ENCODE peak calls at places on chromosomes 12 and 14, in five cellular contexts. One of them, this sample, is unnamed.

GRCh38 chr12:121697093-121697698 is 15.4 kb upstream of the TMEM120B start:
- DNase-seq in CD8-positive, alpha-beta memory T cell: peak; percentile 61
- DNase-seq in uterus: no peak
- DNase-seq in OCI-LY7: peak; percentile 77
- DNase-seq in IMR-90: peak; percentile 53
- DNase-seq in this sample: no peak

GRCh38 chr14:99513183-99513694 is 32.0 kb downstream of the CCNK start:
- DNase-seq in CD8-positive, alpha-beta memory T cell: no peak
- DNase-seq in uterus: peak; percentile 16
- DNase-seq in OCI-LY7: no peak
- DNase-seq in IMR-90: no peak
- DNase-seq in this sample: no peak

GRCh38 chr14:51650721-51651387 is 856 bp upstream of the FRMD6 start:
- DNase-seq in CD8-positive, alpha-beta memory T cell: no peak
- DNase-seq in uterus: peak; percentile 40
- DNase-seq in OCI-LY7: no peak
- DNase-seq in IMR-90: no peak
- DNase-seq in this sample: peak; percentile 56

GRCh38 chr14:102525213-102526143 is 15.9 kb upstream of the ANKRD9 start:
- DNase-seq in CD8-positive, alpha-beta memory T cell: peak; percentile 52
- DNase-seq in uterus: peak; percentile 37
- DNase-seq in OCI-LY7: peak; percentile 63
- DNase-seq in IMR-90: peak; percentile 59
- DNase-seq in this sample: no peak

GRCh38 chr12:106415134-106415533 is 57.6 kb downstream of the POLR3B start:
- DNase-seq in CD8-positive, alpha-beta memory T cell: no peak
- DNase-seq in uterus: no peak
- DNase-seq in OCI-LY7: no peak
- DNase-seq in IMR-90: peak; percentile 91
- DNase-seq in this sample: no peak

GRCh38 chr12:121092034-121092433 is 40.6 kb upstream of the P2RX7 start:
- DNase-seq in CD8-positive, alpha-beta memory T cell: no peak
- DNase-seq in uterus: no peak
- DNase-seq in OCI-LY7: no peak
- DNase-seq in IMR-90: no peak
- DNase-seq in this sample: no peak

GRCh38 chr14:78232666-78233065 is 62.5 kb downstream of the NRXN3 start:
- DNase-seq in CD8-positive, alpha-beta memory T cell: no peak
- DNase-seq in uterus: no peak
- DNase-seq in OCI-LY7: no peak
- DNase-seq in IMR-90: no peak
- DNase-seq in this sample: no peak

GRCh38 chr12:58757422-58757821 is 162.9 kb downstream of the LRIG3 start:
- DNase-seq in CD8-positive, alpha-beta memory T cell: no peak
- DNase-seq in uterus: no peak
- DNase-seq in OCI-LY7: no peak
- DNase-seq in IMR-90: peak; percentile 98
- DNase-seq in this sample: no peak

GRCh38 chr12:123931686-123932321 is 40.8 kb downstream of the CCDC92 start:
- DNase-seq in CD8-positive, alpha-beta memory T cell: peak; percentile 69
- DNase-seq in uterus: no peak
- DNase-seq in OCI-LY7: no peak
- DNase-seq in IMR-90: no peak
- DNase-seq in this sample: no peak

GRCh38 chr14:74563621-74564159 is 48.3 kb downstream of the LTBP2 start:
- DNase-seq in CD8-positive, alpha-beta memory T cell: no peak
- DNase-seq in uterus: no peak
- DNase-seq in OCI-LY7: no peak
- DNase-seq in IMR-90: peak; percentile 31
- DNase-seq in this sample: no peak

GRCh38 chr12:4121506-4122020 is 152.0 kb upstream of the CCND2 start:
- DNase-seq in CD8-positive, alpha-beta memory T cell: no peak
- DNase-seq in uterus: no peak
- DNase-seq in OCI-LY7: no peak
- DNase-seq in IMR-90: no peak
- DNase-seq in this sample: no peak

GRCh38 chr14:58593977-58594376 is 43.8 kb upstream of the DACT1 start:
- DNase-seq in CD8-positive, alpha-beta memory T cell: no peak
- DNase-seq in uterus: no peak
- DNase-seq in OCI-LY7: no peak
- DNase-seq in IMR-90: no peak
- DNase-seq in this sample: no peak

GRCh38 chr14:55303646-55304277 is 32.5 kb downstream of the FBXO34 start:
- DNase-seq in CD8-positive, alpha-beta memory T cell: no peak
- DNase-seq in uterus: no peak
- DNase-seq in OCI-LY7: peak; percentile 49
- DNase-seq in IMR-90: peak; percentile 4
- DNase-seq in this sample: no peak

GRCh38 chr14:37580146-37580545 is 14.9 kb downstream of the FOXA1 start:
- DNase-seq in CD8-positive, alpha-beta memory T cell: no peak
- DNase-seq in uterus: no peak
- DNase-seq in OCI-LY7: no peak
- DNase-seq in IMR-90: peak; percentile 21
- DNase-seq in this sample: no peak

GRCh38 chr14:100476012-100476822 is 111.0 kb downstream of the BEGAIN start:
- DNase-seq in CD8-positive, alpha-beta memory T cell: no peak
- DNase-seq in uterus: no peak
- DNase-seq in OCI-LY7: no peak
- DNase-seq in IMR-90: peak; percentile 98
- DNase-seq in this sample: no peak

GRCh38 chr14:99541677-99542470 is 60.7 kb downstream of the CCNK start:
- DNase-seq in CD8-positive, alpha-beta memory T cell: no peak
- DNase-seq in uterus: no peak
- DNase-seq in OCI-LY7: no peak
- DNase-seq in IMR-90: no peak
- DNase-seq in this sample: no peak

GRCh38 chr12:57461904-57462306 is 2.3 kb downstream of the GLI1 start:
- DNase-seq in CD8-positive, alpha-beta memory T cell: no peak
- DNase-seq in uterus: no peak
- DNase-seq in OCI-LY7: peak; percentile 37
- DNase-seq in IMR-90: peak; percentile 33
- DNase-seq in this sample: no peak

GRCh38 chr14:104096751-104097700 is 11.5 kb downstream of the ASPG start:
- DNase-seq in CD8-positive, alpha-beta memory T cell: no peak
- DNase-seq in uterus: no peak
- DNase-seq in OCI-LY7: peak; percentile 35
- DNase-seq in IMR-90: no peak
- DNase-seq in this sample: no peak

GRCh38 chr14:50533314-50533705 is 941 bp upstream of the MAP4K5 start:
- DNase-seq in CD8-positive, alpha-beta memory T cell: no peak
- DNase-seq in uterus: no peak
- DNase-seq in OCI-LY7: peak; percentile 49
- DNase-seq in IMR-90: no peak
- DNase-seq in this sample: no peak

GRCh38 chr14:37230551-37231194 is 32.9 kb downstream of the MIPOL1 start:
- DNase-seq in CD8-positive, alpha-beta memory T cell: peak; percentile 7
- DNase-seq in uterus: no peak
- DNase-seq in OCI-LY7: peak; percentile 75
- DNase-seq in IMR-90: peak; percentile 77
- DNase-seq in this sample: no peak

GRCh38 chr14:40417777-40418401 is 985.7 kb upstream of the FBXO33 start:
- DNase-seq in CD8-positive, alpha-beta memory T cell: no peak
- DNase-seq in uterus: no peak
- DNase-seq in OCI-LY7: peak; percentile 47
- DNase-seq in IMR-90: no peak
- DNase-seq in this sample: no peak

GRCh38 chr12:77615331-77615730 is 215.4 kb upstream of the NAV3 start:
- DNase-seq in CD8-positive, alpha-beta memory T cell: no peak
- DNase-seq in uterus: no peak
- DNase-seq in OCI-LY7: peak; percentile 7
- DNase-seq in IMR-90: no peak
- DNase-seq in this sample: no peak

GRCh38 chr14:51844482-51844881 is 15.9 kb upstream of the GNG2 start:
- DNase-seq in CD8-positive, alpha-beta memory T cell: no peak
- DNase-seq in uterus: no peak
- DNase-seq in OCI-LY7: peak; percentile 81
- DNase-seq in IMR-90: no peak
- DNase-seq in this sample: no peak

GRCh38 chr12:47207829-47208248 is 128.1 kb upstream of the AMIGO2 start:
- DNase-seq in CD8-positive, alpha-beta memory T cell: peak; percentile 63
- DNase-seq in uterus: no peak
- DNase-seq in OCI-LY7: peak; percentile 40
- DNase-seq in IMR-90: no peak
- DNase-seq in this sample: no peak

GRCh38 chr14:60356921-60357550 is 108.0 kb downstream of the PPM1A start:
- DNase-seq in CD8-positive, alpha-beta memory T cell: no peak
- DNase-seq in uterus: no peak
- DNase-seq in OCI-LY7: no peak
- DNase-seq in IMR-90: no peak
- DNase-seq in this sample: no peak

GRCh38 chr14:93040443-93040842 is 75.3 kb downstream of the ITPK1 start:
- DNase-seq in CD8-positive, alpha-beta memory T cell: no peak
- DNase-seq in uterus: no peak
- DNase-seq in OCI-LY7: no peak
- DNase-seq in IMR-90: no peak
- DNase-seq in this sample: no peak

GRCh38 chr14:93042968-93043940 is 72.5 kb downstream of the ITPK1 start:
- DNase-seq in CD8-positive, alpha-beta memory T cell: no peak
- DNase-seq in uterus: no peak
- DNase-seq in OCI-LY7: no peak
- DNase-seq in IMR-90: peak; percentile 63
- DNase-seq in this sample: peak; percentile 98

GRCh38 chr14:93041830-93042229 is 73.9 kb downstream of the ITPK1 start:
- DNase-seq in CD8-positive, alpha-beta memory T cell: no peak
- DNase-seq in uterus: no peak
- DNase-seq in OCI-LY7: no peak
- DNase-seq in IMR-90: no peak
- DNase-seq in this sample: no peak

GRCh38 chr14:93039649-93040315 is 75.9 kb downstream of the ITPK1 start:
- DNase-seq in CD8-positive, alpha-beta memory T cell: no peak
- DNase-seq in uterus: no peak
- DNase-seq in OCI-LY7: no peak
- DNase-seq in IMR-90: no peak
- DNase-seq in this sample: no peak

DNA sequence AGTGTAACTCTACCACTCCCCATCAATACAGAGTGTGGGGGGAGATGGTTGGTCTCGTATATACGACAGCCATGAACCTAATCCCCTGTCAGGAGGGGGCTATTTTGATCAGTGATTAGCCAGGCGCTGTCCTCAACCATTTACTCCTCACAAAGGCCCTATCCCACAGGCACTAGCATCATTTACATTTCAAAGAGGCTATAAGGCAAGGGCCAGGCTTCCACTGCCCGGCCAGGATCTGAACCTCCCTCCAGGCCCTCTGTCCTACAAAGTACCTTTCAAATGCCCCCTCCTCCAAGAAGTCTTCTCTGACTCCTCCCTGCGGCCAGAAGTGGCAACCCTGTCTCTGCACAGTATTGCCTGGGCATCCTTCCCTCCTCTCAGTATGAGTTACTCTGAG is 74.7 kb downstream of the ITPK1 start:
- DNase-seq in CD8-positive, alpha-beta memory T cell: no peak
- DNase-seq in uterus: no peak
- DNase-seq in OCI-LY7: no peak
- DNase-seq in IMR-90: no peak
- DNase-seq in this sample: no peak
- H3K4me1 ChIP-seq in CD8-positive, alpha-beta memory T cell: peaks cover 5% of the 10 kb centered on the region
- H3K4me1 ChIP-seq in uterus: peaks cover 7% of the 10 kb centered on the region
- H3K4me1 ChIP-seq in OCI-LY7: no peaks in the 10 kb centered on the region
- H3K4me1 ChIP-seq in IMR-90: peaks cover 17% of the 10 kb centered on the region
- H3K4me1 ChIP-seq in this sample: peaks cover 93% of the 10 kb centered on the region

GRCh38 chr12:31899136-31899535 is 60.1 kb upstream of the RESF1 start:
- DNase-seq in CD8-positive, alpha-beta memory T cell: no peak
- DNase-seq in uterus: no peak
- DNase-seq in OCI-LY7: no peak
- DNase-seq in IMR-90: no peak
- DNase-seq in this sample: no peak
- H3K9me3 ChIP-seq in CD8-positive, alpha-beta memory T cell: peaks cover 26% of the 10 kb centered on the region
- H3K9me3 ChIP-seq in uterus: no peaks in the 10 kb centered on the region
- H3K9me3 ChIP-seq in OCI-LY7: peaks cover 67% of the 10 kb centered on the region
- H3K9me3 ChIP-seq in IMR-90: no peaks in the 10 kb centered on the region
- H3K9me3 ChIP-seq in this sample: no peaks in the 10 kb centered on the region

DNA sequence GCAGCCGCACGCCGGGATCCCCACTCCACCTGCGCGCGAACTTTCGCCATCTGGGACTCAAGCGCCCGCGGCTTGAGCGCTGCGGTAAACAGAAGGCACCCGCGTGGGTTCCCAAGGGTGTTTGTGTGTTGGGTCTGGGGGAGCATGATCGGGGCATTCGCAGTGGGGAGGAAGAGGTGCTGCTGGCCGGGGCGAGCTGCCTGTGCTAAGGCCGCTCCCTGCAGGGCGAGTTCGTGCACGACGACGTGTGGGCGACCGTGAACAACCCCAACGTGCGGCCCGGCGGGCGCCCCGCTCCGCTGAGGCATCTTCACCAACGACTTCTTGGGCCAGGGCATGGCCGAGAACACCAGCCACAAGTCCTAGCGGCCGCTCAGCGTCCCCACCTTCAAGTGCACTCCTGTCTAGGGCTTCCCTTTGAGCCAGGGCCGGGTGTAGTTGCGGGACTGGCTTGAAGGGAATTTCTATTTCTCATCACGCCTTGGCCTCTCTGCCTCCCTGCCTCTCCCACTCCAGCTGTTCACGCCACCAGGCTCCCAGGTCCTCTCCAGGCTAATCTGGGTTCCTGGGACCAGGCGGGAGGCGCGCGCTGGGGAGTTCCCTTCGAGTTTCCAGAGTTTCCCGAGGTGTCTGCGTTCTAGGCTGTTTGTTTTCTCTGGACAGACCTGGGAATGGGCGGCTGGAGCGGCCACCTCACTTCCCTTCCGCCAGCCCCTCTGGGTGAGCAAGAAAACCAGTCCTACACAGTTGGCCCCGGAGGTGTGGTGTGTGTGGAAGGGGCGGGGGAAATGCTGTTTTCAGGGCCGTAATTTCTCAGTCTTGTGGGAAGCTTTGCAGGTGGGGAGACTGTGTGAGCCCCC is 417.8 kb upstream of the TMTC1 start:
- DNase-seq in CD8-positive, alpha-beta memory T cell: no peak
- DNase-seq in uterus: no peak
- DNase-seq in OCI-LY7: no peak
- DNase-seq in IMR-90: no peak
- DNase-seq in this sample: no peak
- H3K4me1 ChIP-seq in CD8-positive, alpha-beta memory T cell: no peaks in the 10 kb centered on the region
- H3K4me1 ChIP-seq in uterus: no peaks in the 10 kb centered on the region
- H3K4me1 ChIP-seq in OCI-LY7: no peaks in the 10 kb centered on the region
- H3K4me1 ChIP-seq in IMR-90: peaks cover 1% of the 10 kb centered on the region
- H3K4me1 ChIP-seq in this sample: no peaks in the 10 kb centered on the region

GRCh38 chr12:126469211-126469610 is 1404.0 kb downstream of the AACS start:
- DNase-seq in CD8-positive, alpha-beta memory T cell: no peak
- DNase-seq in uterus: no peak
- DNase-seq in OCI-LY7: no peak
- DNase-seq in IMR-90: no peak
- DNase-seq in this sample: no peak
- H3K9me3 ChIP-seq in CD8-positive, alpha-beta memory T cell: no peaks in the 10 kb centered on the region
- H3K9me3 ChIP-seq in uterus: no peaks in the 10 kb centered on the region
- H3K9me3 ChIP-seq in OCI-LY7: no peaks in the 10 kb centered on the region
- H3K9me3 ChIP-seq in IMR-90: peaks cover 10% of the 10 kb centered on the region
- H3K9me3 ChIP-seq in this sample: peaks cover 5% of the 10 kb centered on the region

This sample was measured in RWPE2.